ENCODE peak calls at places on chromosomes 2 and 18, in four cellular contexts. F is stimulated activated CD4-positive, alpha-beta T cell treated with anti-CD3 and anti-CD28 coated beads, TNF-alpha, amount 100 ng/mL, for 4 hours; I is PC-9; Q is hepatocyte. G is an unnamed sample.
A peak's percentile ranks its signal among the peaks of the same experiment; 100 is the strongest.

GRCh38 chr18:8987250-8987649 is 115.2 kb upstream of the NDUFV2 start:
- DNase-seq in Q (no peak), I (no peak), F (no peak), G (no peak)

GRCh38 chr2:205408690-205409089 is 273.6 kb upstream of the NRP2 start:
- DNase-seq in F (no peak), I (no peak), Q (no peak), G (no peak)

GRCh38 chr2:189952536-189953109 is 109.9 kb downstream of the MSTN start:
- DNase-seq in F (no peak), I (no peak), Q (no peak), G (no peak)

GRCh38 chr2:109129921-109130725 is 1.1 kb downstream of the SH3RF3 start:
- DNase-seq in Q (no peak), I (no peak), F (peak; percentile 13), G (no peak)

GRCh38 chr2:59790186-59791142 is 763.0 kb downstream of the BCL11A start:
- DNase-seq in I (no peak), F (no peak), Q (no peak), G (no peak)

GRCh38 chr18:61980355-61980754 is 87.5 kb upstream of the RNF152 start:
- DNase-seq in F (no peak), I (no peak), Q (no peak), G (no peak)

GRCh38 chr18:69817335-69817935 is 130.2 kb downstream of the CD226 start:
- DNase-seq in I (no peak), F (no peak), Q (no peak), G (no peak)

GRCh38 chr2:59654753-59655152 is 898.7 kb downstream of the BCL11A start:
- DNase-seq in I (no peak), Q (no peak), F (no peak), G (no peak)

GRCh38 chr18:44781890-44782289 is 101.2 kb downstream of the SETBP1 start:
- DNase-seq in F (no peak), Q (peak; percentile 28), I (no peak), G (no peak)

GRCh38 chr2:169046440-169047151 is 15.5 kb upstream of the ABCB11 start:
- DNase-seq in I (peak; percentile 39), F (no peak), Q (no peak), G (no peak)

GRCh38 chr2:218381916-218382366 is at the start of gene SLC11A1:
- DNase-seq in Q (peak; percentile 4), I (no peak), F (no peak), G (no peak)

GRCh38 chr2:225041210-225041870 is 928 bp downstream of the DOCK10 start:
- DNase-seq in I (no peak), Q (no peak), F (peak; percentile 38), G (peak; percentile 53)

GRCh38 chr2:68292108-68292710 is 27.5 kb downstream of the CNRIP1 start:
- DNase-seq in Q (peak; percentile 48), F (no peak), I (peak; percentile 41), G (no peak)

GRCh38 chr2:98761267-98761781 is 30.4 kb upstream of the MGAT4A start:
- DNase-seq in Q (no peak), I (no peak), F (peak; percentile 53), G (no peak)

GRCh38 chr2:209663149-209663548 is 108.5 kb upstream of the UNC80 start:
- DNase-seq in F (no peak), I (no peak), Q (peak; percentile 21), G (no peak)

GRCh38 chr2:174009488-174010223 is 44.5 kb upstream of the SP3 start:
- DNase-seq in Q (no peak), F (no peak), I (no peak), G (no peak)

GRCh38 chr2:21008014-21008789 is 35.7 kb downstream of the APOB start:
- DNase-seq in I (peak; percentile 17), Q (no peak), F (no peak), G (no peak)

GRCh38 chr2:29767606-29768335 is 153.6 kb downstream of the ALK start:
- DNase-seq in Q (no peak), I (no peak), F (no peak), G (no peak)

GRCh38 chr18:3458378-3458777 is 8.4 kb downstream of the TGIF1 start:
- DNase-seq in I (no peak), Q (no peak), F (no peak), G (peak; percentile 24)

GRCh38 chr18:13235981-13236380 is 17.4 kb downstream of the LDLRAD4 start:
- DNase-seq in Q (peak; percentile 50), I (no peak), F (no peak), G (no peak)

GRCh38 chr2:172200495-172201085 is 97.9 kb upstream of the DLX2 start:
- DNase-seq in Q (no peak), F (no peak), I (no peak), G (no peak)

GRCh38 chr2:42486145-42486906 is 7.5 kb downstream of the KCNG3 start:
- DNase-seq in Q (no peak), I (no peak), F (no peak), G (no peak)

GRCh38 chr2:55918856-55919255 is 4.7 kb downstream of the EFEMP1 start:
- DNase-seq in I (no peak), F (no peak), Q (no peak), G (no peak)

GRCh38 chr18:73101977-73102376 is 234.2 kb upstream of the NETO1 start:
- DNase-seq in I (no peak), F (no peak), Q (no peak), G (no peak)

GRCh38 chr2:102815285-102815684 is 53.5 kb downstream of the TMEM182 start:
- DNase-seq in Q (no peak), I (no peak), F (no peak), G (no peak)

GRCh38 chr2:222353998-222354397 is 55.2 kb upstream of the PAX3 start:
- DNase-seq in Q (no peak), I (no peak), F (no peak), G (no peak)

GRCh38 chr2:237737196-237737865 is 61.2 kb upstream of the RBM44 start:
- DNase-seq in F (no peak), I (no peak), Q (no peak), G (no peak)

GRCh38 chr2:17303054-17303453 is 215.2 kb downstream of the RAD51AP2 start:
- DNase-seq in F (no peak), Q (no peak), I (peak; percentile 99), G (no peak)

GRCh38 chr18:40382191-40382590 is 1572.8 kb upstream of the PIK3C3 start:
- DNase-seq in I (no peak), Q (no peak), F (no peak), G (no peak)

GRCh38 chr2:191618789-191619185 is 59.1 kb upstream of the NABP1 start:
- DNase-seq in Q (no peak), F (no peak), I (peak; percentile 70), G (no peak)

GRCh38 chr2:1859671-1860450 is 115.5 kb upstream of the PXDN start:
- DNase-seq in F (no peak), I (no peak), Q (no peak), G (no peak)

GRCh38 chr2:53448591-53448990 is 319.0 kb upstream of the CHAC2 start:
- DNase-seq in I (peak; percentile 50), F (no peak), Q (no peak), G (no peak)

GRCh38 chr2:119338282-119338681 is 28.4 kb downstream of the C2orf76 start:
- DNase-seq in F (no peak), I (no peak), Q (no peak), G (no peak)

GRCh38 chr2:31071741-31072140 is 66.5 kb downstream of the GALNT14 start:
- DNase-seq in Q (no peak), F (no peak), I (peak; percentile 21), G (no peak)

GRCh38 chr2:238169708-238170251 is 11.0 kb downstream of the ERFE start:
- DNase-seq in I (peak; percentile 57), F (no peak), Q (peak; percentile 51), G (no peak)

GRCh38 chr2:120986898-120987650 is 251.4 kb downstream of the GLI2 start:
- DNase-seq in I (no peak), F (no peak), Q (no peak), G (no peak)

G was measured in effector memory CD8-positive, alpha-beta T cell.